ENCODE peak calls at places on chromosomes 11 and 22, in nine cellular contexts. B, E, R, C, J, T, O, Z and P are unnamed samples.
A peak's percentile ranks its signal among the peaks of the same experiment; 100 is the strongest.

GRCh38 chr11:27552356-27552755 is 45.8 kb upstream of the LIN7C start:
- DNase-seq in B (no peak), E (no peak), R (no peak), C (no peak), J (no peak), T (no peak), O (no peak), Z (no peak), P (no peak)

GRCh38 chr11:43282607-43283440 is 29.0 kb upstream of the API5 start:
- DNase-seq in B (peak; percentile 18), E (peak; percentile 46), R (peak; percentile 62), C (no peak), J (peak; percentile 51), T (no peak), O (peak; percentile 12), Z (peak; percentile 27), P (peak; percentile 6)

GRCh38 chr11:83840326-83840725 is 554.2 kb upstream of the CCDC90B start:
- DNase-seq in B (no peak), E (no peak), R (no peak), C (no peak), J (no peak), T (no peak), O (no peak), Z (no peak), P (no peak)

GRCh38 chr22:24768537-24769374 is 5.8 kb downstream of the PIWIL3 start:
- DNase-seq in B (peak; percentile 34), E (peak; percentile 71), R (peak; percentile 75), C (peak; percentile 70), J (peak; percentile 58), T (no peak), O (peak; percentile 51), Z (peak; percentile 79), P (peak; percentile 45)

GRCh38 chr11:46686886-46687810 is 13.3 kb downstream of the ARHGAP1 start:
- DNase-seq in B (no peak), E (peak; percentile 90), R (no peak), C (no peak), J (peak; percentile 38), T (no peak), O (no peak), Z (no peak), P (no peak)

GRCh38 chr11:59271247-59271755 is 58.6 kb upstream of the MPEG1 start:
- DNase-seq in B (no peak), E (no peak), R (no peak), C (no peak), J (no peak), T (no peak), O (no peak), Z (no peak), P (no peak)

GRCh38 chr11:14773755-14774154 is 118.3 kb downstream of the CYP2R1 start:
- DNase-seq in B (no peak), E (peak; percentile 30), R (no peak), C (no peak), J (no peak), T (no peak), O (no peak), Z (peak; percentile 3), P (peak; percentile 9)

GRCh38 chr11:34680918-34681554 is 60.1 kb downstream of the EHF start:
- DNase-seq in B (no peak), E (peak; percentile 22), R (no peak), C (no peak), J (no peak), T (no peak), O (no peak), Z (no peak), P (no peak)

GRCh38 chr11:72443016-72443415 is 8.7 kb upstream of the CLPB start:
- DNase-seq in B (no peak), E (peak; percentile 47), R (no peak), C (no peak), J (no peak), T (no peak), O (no peak), Z (no peak), P (peak; percentile 62)

GRCh38 chr11:15341587-15341986 is 226.9 kb downstream of the INSC start:
- DNase-seq in B (no peak), E (no peak), R (no peak), C (no peak), J (no peak), T (no peak), O (no peak), Z (no peak), P (no peak)

GRCh38 chr11:6481012-6481923 is at the start of the genes ARFIP2 and TIMM10B:
- DNase-seq in B (peak; percentile 90), E (peak; percentile 98), R (peak; percentile 99), C (peak; percentile 99), J (peak; percentile 100), T (peak; percentile 99), O (peak; percentile 99), Z (peak; percentile 96), P (peak; percentile 97)

GRCh38 chr11:21514298-21514697 is 678.6 kb upstream of the ANO5 start:
- DNase-seq in B (no peak), E (no peak), R (peak; percentile 53), C (no peak), J (no peak), T (no peak), O (no peak), Z (peak; percentile 3), P (peak; percentile 7)

GRCh38 chr11:46296520-46297448 is 19.3 kb downstream of the CREB3L1 start:
- DNase-seq in B (no peak), E (peak; percentile 97), R (peak; percentile 87), C (peak; percentile 83), J (no peak), T (no peak), O (no peak), Z (peak; percentile 59), P (no peak)

GRCh38 chr22:38798496-38798895 is 4.6 kb upstream of the DNAL4 start:
- DNase-seq in B (no peak), E (no peak), R (no peak), C (peak; percentile 13), J (no peak), T (no peak), O (no peak), Z (no peak), P (no peak)

GRCh38 chr11:1717745-1718144 is 20.8 kb downstream of the KRTAP5-6 start:
- DNase-seq in B (no peak), E (no peak), R (no peak), C (no peak), J (no peak), T (no peak), O (no peak), Z (no peak), P (no peak)

GRCh38 chr11:128627666-128628342 is 40.4 kb upstream of the ETS1 start:
- DNase-seq in B (no peak), E (no peak), R (no peak), C (no peak), J (no peak), T (no peak), O (no peak), Z (no peak), P (no peak)

GRCh38 chr11:134207538-134208239 is 16.1 kb downstream of the NCAPD3 start:
- DNase-seq in B (peak; percentile 57), E (peak; percentile 38), R (peak; percentile 42), C (no peak), J (peak; percentile 55), T (no peak), O (peak; percentile 52), Z (no peak), P (no peak)

GRCh38 chr11:34480339-34480738 is 33.3 kb downstream of the ELF5 start:
- DNase-seq in B (no peak), E (no peak), R (no peak), C (no peak), J (no peak), T (no peak), O (no peak), Z (no peak), P (no peak)

GRCh38 chr11:93766504-93766903 is 17.6 kb upstream of the MED17 start:
- DNase-seq in B (no peak), E (peak; percentile 5), R (no peak), C (no peak), J (no peak), T (no peak), O (no peak), Z (no peak), P (no peak)

GRCh38 chr22:22458896-22459588 is 49.5 kb downstream of the ZNF280B start:
- DNase-seq in B (no peak), E (no peak), R (no peak), C (no peak), J (no peak), T (no peak), O (no peak), Z (no peak), P (no peak)

GRCh38 chr22:19149047-19149883 is 827 bp downstream of the GSC2 start:
- DNase-seq in B (no peak), E (no peak), R (peak; percentile 8), C (no peak), J (no peak), T (no peak), O (peak; percentile 36), Z (no peak), P (no peak)